ENCODE peak calls at places on chromosomes 11 and 22, in five cellular contexts. T is GM23248, D is HCT116, F is IMR-90, Z is SK-N-SH. U is an unnamed sample.

GRCh38 chr22:33569547-33569946 is 350.7 kb downstream of the LARGE1 start:
- DNase-seq in T (no peak), D (no peak), F (no peak), Z (no peak), U (no peak)

GRCh38 chr11:122108828-122109227 is 7.2 kb downstream of the BLID start:
- DNase-seq in T (no peak), D (no peak), F (no peak), Z (no peak), U (no peak)

GRCh38 chr22:23565288-23565941 is 14.7 kb downstream of the IGLL1 start:
- DNase-seq in T (no peak), D (peak), F (no peak), Z (peak), U (peak)

GRCh38 chr11:2528301-2529050 is 83.7 kb downstream of the KCNQ1 start:
- DNase-seq in T (no peak), D (no peak), F (no peak), Z (no peak), U (no peak)

GRCh38 chr11:3074912-3075589 is 17.8 kb upstream of the CARS1 start:
- DNase-seq in T (no peak), D (no peak), F (no peak), Z (no peak), U (no peak)

GRCh38 chr11:87840786-87841185 is 334.5 kb downstream of the RAB38 start:
- DNase-seq in T (no peak), D (no peak), F (no peak), Z (no peak), U (no peak)

GRCh38 chr22:36873614-36874308 is 13.0 kb downstream of the NCF4 start:
- DNase-seq in T (peak), D (peak), F (peak), Z (peak), U (peak)

GRCh38 chr11:113521737-113522517 is 46.7 kb upstream of the DRD2 start:
- DNase-seq in T (peak), D (no peak), F (no peak), Z (no peak), U (no peak)

GRCh38 chr11:84855846-84856245 is 771.3 kb downstream of the DLG2 start:
- DNase-seq in T (peak), D (no peak), F (peak), Z (no peak), U (peak)

GRCh38 chr11:120618399-120618798 is 106.9 kb downstream of the GRIK4 start:
- DNase-seq in T (no peak), D (no peak), F (no peak), Z (no peak), U (no peak)

GRCh38 chr11:65224939-65225283 is 36.9 kb upstream of the POLA2 start:
- DNase-seq in T (peak), D (peak), F (peak), Z (no peak), U (peak)

GRCh38 chr22:24994070-24994763 is 41.7 kb downstream of the KIAA1671 start:
- DNase-seq in T (peak), D (peak), F (no peak), Z (no peak), U (no peak)

GRCh38 chr22:21449531-21450319 is 17.5 kb upstream of the TMEM191C start:
- DNase-seq in T (no peak), D (no peak), F (peak), Z (no peak), U (no peak)

GRCh38 chr11:46876471-46876870 is 30.4 kb upstream of the CKAP5 start:
- DNase-seq in T (no peak), D (no peak), F (no peak), Z (no peak), U (no peak)

GRCh38 chr11:72591785-72592490 is 82.3 kb downstream of the PDE2A start:
- DNase-seq in T (no peak), D (no peak), F (no peak), Z (no peak), U (no peak)

GRCh38 chr11:105377870-105378269 is 232.0 kb upstream of the GRIA4 start:
- DNase-seq in T (no peak), D (no peak), F (no peak), Z (no peak), U (no peak)

GRCh38 chr11:75954039-75954438 is 139.0 kb downstream of the UVRAG start:
- DNase-seq in T (peak), D (no peak), F (no peak), Z (no peak), U (no peak)

GRCh38 chr11:130839950-130840666 is 76.2 kb downstream of the SNX19 start:
- DNase-seq in T (peak), D (no peak), F (peak), Z (no peak), U (peak)

GRCh38 chr11:126343051-126343450 is 12.4 kb upstream of the ST3GAL4 start:
- DNase-seq in T (no peak), D (no peak), F (no peak), Z (no peak), U (no peak)

GRCh38 chr11:112343368-112344039 is 82.8 kb upstream of the PLET1 start:
- DNase-seq in T (no peak), D (no peak), F (peak), Z (peak), U (peak)

GRCh38 chr11:19345519-19345847 is 104.7 kb upstream of the E2F8 start:
- DNase-seq in T (peak), D (no peak), F (no peak), Z (peak), U (peak)

GRCh38 chr11:73194593-73194992 is 23.5 kb upstream of the P2RY2 start:
- DNase-seq in T (peak), D (no peak), F (no peak), Z (no peak), U (no peak)

GRCh38 chr11:70611166-70611565 is 212.8 kb downstream of the CTTN start:
- DNase-seq in T (no peak), D (no peak), F (no peak), Z (no peak), U (no peak)

GRCh38 chr22:41875531-41876242 is 39.2 kb downstream of the SHISA8 start:
- DNase-seq in T (no peak), D (no peak), F (no peak), Z (no peak), U (no peak)

GRCh38 chr22:50247748-50248147 is 2.9 kb upstream of the TUBGCP6 start:
- DNase-seq in T (peak), D (peak), F (peak), Z (peak), U (peak)

GRCh38 chr11:69121021-69121420 is 34.7 kb upstream of the SMIM38 start:
- DNase-seq in T (no peak), D (no peak), F (no peak), Z (no peak), U (no peak)

GRCh38 chr22:39174498-39175120 is 22.1 kb upstream of the CBX7 start:
- DNase-seq in T (peak), D (peak), F (peak), Z (peak), U (peak)

GRCh38 chr11:84390441-84391078 is 1104.4 kb upstream of the CCDC90B start:
- DNase-seq in T (no peak), D (no peak), F (no peak), Z (no peak), U (no peak)

GRCh38 chr11:5880329-5880728 is at the start of gene OR52E4:
- DNase-seq in T (no peak), D (no peak), F (no peak), Z (no peak), U (no peak)

DNA sequence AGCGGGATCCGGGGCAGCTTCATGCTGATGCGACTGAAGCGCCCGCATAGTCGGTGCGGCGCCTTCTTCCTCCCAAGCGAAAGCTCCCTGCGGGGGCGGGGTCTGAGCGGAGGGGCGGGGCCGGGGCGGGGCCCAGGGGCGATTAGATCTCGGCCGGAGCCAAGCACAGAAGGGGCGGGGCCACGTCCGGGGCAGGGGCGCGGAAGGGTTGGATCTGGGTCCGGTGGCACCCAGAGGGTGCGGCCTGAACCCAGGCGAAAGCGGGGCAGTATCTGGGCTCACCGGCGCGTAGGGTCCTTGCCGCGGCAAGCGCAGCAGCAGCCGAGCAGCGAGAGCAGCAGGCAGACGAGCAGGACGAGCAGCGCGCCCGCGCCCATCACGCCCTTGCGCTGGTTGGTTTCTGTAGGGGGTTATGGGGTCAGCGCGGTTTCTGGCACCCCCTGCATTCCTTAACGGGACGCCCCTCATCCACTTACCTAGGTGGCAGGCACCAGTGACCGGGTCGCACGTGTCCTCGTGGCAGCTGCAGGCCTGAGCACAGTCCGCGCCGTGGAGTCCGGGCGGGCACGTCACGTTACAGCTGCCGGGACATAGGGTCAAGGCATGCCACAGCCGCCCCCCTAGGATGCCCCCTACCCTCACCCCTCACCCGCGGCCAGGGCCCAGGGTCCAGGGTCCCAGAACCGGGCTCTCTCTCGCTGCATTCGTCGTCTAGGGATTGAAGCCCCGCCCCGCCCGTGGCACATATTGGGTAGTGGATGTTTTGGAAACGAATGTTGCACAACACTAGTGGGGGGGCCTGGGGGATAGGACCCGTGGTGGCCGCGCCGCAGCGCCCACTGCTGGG is 8.1 kb downstream of the SCARF2 start:
- DNase-seq in T (no peak), D (no peak), F (no peak), Z (peak), U (no peak)
- H3K4me3 ChIP-seq in T (no peak), D (peak), F (no peak), Z (no peak), U (no peak)

GRCh38 chr22:18111759-18112330 is 1.2 kb downstream of the TUBA8 start:
- DNase-seq in T (no peak), D (no peak), F (no peak), Z (no peak), U (no peak)

GRCh38 chr22:18108187-18108586 is 2.4 kb upstream of the TUBA8 start:
- DNase-seq in T (no peak), D (no peak), F (no peak), Z (no peak), U (no peak)

GRCh38 chr22:18110194-18110943 is at the start of gene TUBA8:
- DNase-seq in T (peak), D (no peak), F (peak), Z (peak), U (peak)

GRCh38 chr22:18110944-18111758 is 542 bp downstream of the TUBA8 start:
- DNase-seq in T (peak), D (no peak), F (no peak), Z (no peak), U (no peak)

DNA sequence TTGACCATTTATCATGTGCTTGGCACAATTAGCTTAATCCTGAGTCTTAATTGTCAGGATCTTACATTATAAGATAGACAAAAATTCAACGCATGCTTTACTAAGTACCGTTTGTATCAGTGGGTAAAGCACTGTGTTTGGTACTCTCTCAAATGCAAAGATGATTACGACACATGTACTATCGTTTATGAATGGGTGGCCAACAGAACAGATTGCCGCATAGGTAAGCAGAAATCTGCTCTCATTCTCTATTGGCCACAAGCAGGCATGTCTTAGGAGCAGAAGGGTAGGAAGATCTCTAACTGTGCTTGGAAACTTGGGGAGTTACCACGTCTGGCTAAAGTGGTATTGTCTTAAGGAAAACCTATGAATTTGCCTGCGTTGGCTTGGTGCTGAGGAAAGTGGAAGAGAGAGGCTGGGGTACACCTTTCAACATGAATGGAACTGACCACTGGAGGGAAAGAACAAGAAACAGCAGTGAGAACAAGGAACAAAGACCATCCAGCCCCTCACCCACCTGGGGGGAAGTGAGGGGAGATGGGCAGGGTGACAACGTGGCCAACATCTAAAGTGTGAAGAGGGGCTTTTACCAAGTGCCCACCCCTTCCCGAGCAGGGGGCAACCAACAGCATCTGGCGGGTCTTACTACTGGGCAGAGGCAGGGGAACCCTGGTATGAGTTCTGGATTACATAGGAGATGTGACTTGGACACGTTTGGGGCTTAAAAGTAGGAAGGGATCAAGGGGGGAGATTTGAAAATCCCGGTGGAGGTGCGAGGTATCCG is 1.0 kb upstream of the TUBA8 start:
- DNase-seq in T (no peak), D (no peak), F (no peak), Z (no peak), U (no peak)
- H3K9ac ChIP-seq in T (no peak), D (no peak), F (no peak), Z (no peak), U (peak)

DNA sequence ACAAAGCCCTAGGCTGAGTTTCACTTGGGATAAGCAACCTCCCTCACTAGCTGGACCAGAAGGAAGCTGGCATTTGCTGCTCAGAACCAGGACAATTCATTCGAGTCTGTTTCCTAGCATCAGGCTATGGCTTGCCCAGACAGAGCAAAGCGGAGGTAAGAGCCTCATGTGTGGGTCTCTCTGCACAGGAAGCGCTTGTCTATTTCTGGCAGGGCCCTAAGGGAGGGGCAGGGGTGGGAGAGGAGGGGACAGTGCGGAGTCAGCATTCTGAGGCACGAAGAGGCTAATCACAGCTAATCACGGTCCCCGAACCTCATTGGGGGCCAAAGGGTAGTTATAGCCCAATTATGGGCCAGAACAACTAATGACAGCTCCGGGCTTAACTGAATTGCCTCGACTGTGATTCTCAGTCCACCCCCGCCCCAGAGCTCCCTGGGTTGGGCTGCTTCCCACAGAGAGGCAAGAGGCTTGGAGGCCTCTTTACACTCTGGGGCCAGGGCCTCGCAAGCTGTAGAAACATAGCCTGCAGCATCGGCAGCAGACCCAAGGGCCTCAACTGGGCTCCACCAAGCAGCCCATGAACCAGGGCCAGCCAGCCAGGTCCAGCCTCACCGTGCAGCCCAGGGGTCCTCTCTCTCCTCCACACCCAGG is 72.7 kb upstream of the PRDM11 start:
- DNase-seq in T (no peak), D (no peak), F (no peak), Z (no peak), U (no peak)
- H3K4me3 ChIP-seq in T (no peak), D (no peak), F (no peak), Z (no peak), U (no peak)

DNA sequence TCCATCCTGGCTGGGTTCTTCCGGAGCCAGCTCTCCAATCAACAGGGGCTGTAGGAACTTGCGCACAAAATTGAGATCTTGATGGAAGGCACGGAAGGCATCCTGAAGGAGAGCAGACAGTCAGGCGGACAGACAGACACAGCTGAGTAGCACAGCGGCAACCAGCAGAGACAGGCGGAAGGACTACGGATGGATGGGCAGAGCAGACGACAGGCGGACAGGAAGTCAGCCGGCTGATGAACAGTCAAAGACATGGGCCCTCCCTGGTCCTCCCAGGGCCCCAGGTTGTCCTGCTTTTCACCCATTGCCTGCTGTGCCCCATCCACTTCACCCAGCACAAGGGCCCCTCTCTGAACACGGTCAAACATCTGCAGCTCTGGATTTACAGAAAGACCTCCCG is 11.3 kb downstream of the FADS3 start:
- DNase-seq in T (peak), D (no peak), F (no peak), Z (no peak), U (no peak)
- H3K9ac ChIP-seq in T (no peak), D (no peak), F (no peak), Z (no peak), U (no peak)

GRCh38 chr22:30240541-30241417 is 5.8 kb downstream of the LIF start:
- DNase-seq in T (no peak), D (no peak), F (peak), Z (no peak), U (no peak)
- H3K4me3 ChIP-seq in T (no peak), D (no peak), F (no peak), Z (no peak), U (no peak)

GRCh38 chr11:63910605-63911195 is 6.3 kb downstream of the RCOR2 start:
- DNase-seq in T (no peak), D (no peak), F (no peak), Z (peak), U (no peak)

GRCh38 chr11:63909621-63910506 is 7.1 kb downstream of the RCOR2 start:
- DNase-seq in T (no peak), D (no peak), F (no peak), Z (peak), U (no peak)

GRCh38 chr11:63907808-63908530 is 9.0 kb downstream of the RCOR2 start:
- DNase-seq in T (no peak), D (no peak), F (no peak), Z (no peak), U (no peak)

GRCh38 chr11:63907063-63907462 is 9.9 kb downstream of the RCOR2 start:
- DNase-seq in T (no peak), D (no peak), F (no peak), Z (peak), U (no peak)

DNA sequence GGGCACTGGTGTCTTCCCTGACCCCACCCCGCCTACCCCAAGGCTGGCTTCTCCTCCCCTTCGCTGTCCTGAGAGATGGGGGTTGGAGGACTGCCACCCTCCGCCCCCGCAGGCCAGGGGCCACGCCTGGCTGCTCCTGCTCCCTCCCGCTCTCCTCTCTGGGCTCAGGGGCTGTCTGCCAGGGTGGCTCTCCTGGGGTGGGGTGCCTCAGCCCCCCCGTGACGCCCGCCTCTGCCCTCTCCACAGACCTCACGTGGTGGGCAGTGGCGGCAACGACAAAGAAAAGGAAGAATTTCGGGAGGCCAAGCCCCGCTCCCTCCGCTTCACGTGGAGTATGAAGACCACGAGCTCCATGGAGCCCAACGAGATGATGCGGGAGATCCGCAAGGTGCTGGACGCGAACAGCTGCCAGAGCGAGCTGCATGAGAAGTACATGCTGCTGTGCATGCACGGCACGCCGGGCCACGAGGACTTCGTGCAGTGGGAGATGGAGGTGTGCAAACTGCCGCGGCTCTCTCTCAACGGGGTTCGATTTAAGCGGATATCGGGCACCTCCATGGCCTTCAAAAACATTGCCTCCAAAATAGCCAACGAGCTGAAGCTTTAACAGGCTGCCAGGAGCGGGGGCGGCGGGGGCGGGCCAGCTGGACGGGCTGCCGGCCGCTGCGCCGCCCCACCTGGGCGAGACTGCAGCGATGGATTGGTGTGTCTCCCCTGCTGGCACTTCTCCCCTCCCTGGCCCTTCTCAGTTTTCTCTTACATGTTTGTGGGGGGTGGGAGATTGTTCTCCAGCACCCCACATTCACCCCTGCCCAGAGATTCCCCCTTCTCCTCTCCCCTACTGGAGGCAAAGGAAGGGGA is 8.1 kb downstream of the RCOR2 start:
- DNase-seq in T (no peak), D (no peak), F (no peak), Z (no peak), U (no peak)
- H3K9ac ChIP-seq in T (no peak), D (no peak), F (no peak), Z (no peak), U (no peak)

DNA sequence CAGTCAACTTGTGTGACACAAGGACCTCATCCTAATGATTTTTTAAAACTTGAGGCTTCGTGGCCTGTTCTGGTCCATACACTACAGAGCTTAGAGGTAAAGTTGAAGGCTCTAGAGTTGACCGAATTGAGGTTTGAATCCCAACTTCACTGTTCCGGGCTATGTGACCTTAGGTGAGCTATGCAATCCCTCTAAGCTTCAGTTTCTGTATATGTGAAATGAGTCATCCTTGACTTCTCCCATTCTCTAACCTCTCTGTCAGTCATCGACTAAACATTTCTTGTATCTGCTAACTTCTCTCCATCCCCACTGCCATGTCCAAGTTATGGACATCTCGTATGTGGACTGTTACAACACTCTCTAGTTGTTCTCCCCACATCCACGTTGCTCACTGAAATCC is 178.2 kb upstream of the TMEM45B start:
- DNase-seq in T (peak), D (no peak), F (peak), Z (no peak), U (no peak)
- H3K4me3 ChIP-seq in T (no peak), D (no peak), F (no peak), Z (no peak), U (no peak)

GRCh38 chr11:124238512-124238911 is 2.4 kb upstream of the OR8G1 start:
- DNase-seq in T (no peak), D (no peak), F (no peak), Z (no peak), U (no peak)
- H3K9ac ChIP-seq in T (no peak), D (no peak), F (no peak), Z (no peak), U (no peak)